ENCODE peak calls at places on chromosomes 6 and 20, in five cellular contexts. One of them, this sample, is unnamed.

GRCh38 chr6:135647521-135647920 is 150.0 kb upstream of the AHI1 start:
- DNase-seq in epithelial cell of esophagus: no peak
- DNase-seq in dorsolateral prefrontal cortex: no peak
- DNase-seq in thoracic aorta: no peak
- DNase-seq in HCT116: no peak
- DNase-seq in this sample: no peak

GRCh38 chr20:50689864-50690263 is 1.5 kb downstream of the RIPOR3 start:
- DNase-seq in dorsolateral prefrontal cortex: no peak
- DNase-seq in epithelial cell of esophagus: no peak
- DNase-seq in thoracic aorta: no peak
- DNase-seq in HCT116: no peak
- DNase-seq in this sample: peak

GRCh38 chr6:157314705-157315321 is 8.5 kb downstream of the TMEM242 start:
- DNase-seq in HCT116: peak
- DNase-seq in thoracic aorta: no peak
- DNase-seq in dorsolateral prefrontal cortex: no peak
- DNase-seq in epithelial cell of esophagus: peak
- DNase-seq in this sample: peak

GRCh38 chr20:36720510-36720909 is 25.4 kb downstream of the NDRG3 start:
- DNase-seq in HCT116: no peak
- DNase-seq in epithelial cell of esophagus: no peak
- DNase-seq in dorsolateral prefrontal cortex: no peak
- DNase-seq in thoracic aorta: no peak
- DNase-seq in this sample: peak

GRCh38 chr6:7201732-7202541 is 94.2 kb downstream of the RREB1 start:
- DNase-seq in dorsolateral prefrontal cortex: peak
- DNase-seq in thoracic aorta: no peak
- DNase-seq in HCT116: no peak
- DNase-seq in epithelial cell of esophagus: peak
- DNase-seq in this sample: no peak

GRCh38 chr6:11525468-11526155 is 11.9 kb upstream of the TMEM170B start:
- DNase-seq in thoracic aorta: no peak
- DNase-seq in dorsolateral prefrontal cortex: no peak
- DNase-seq in epithelial cell of esophagus: peak
- DNase-seq in HCT116: no peak
- DNase-seq in this sample: peak

GRCh38 chr6:132005177-132005576 is 54.0 kb upstream of the CCN2 start:
- DNase-seq in thoracic aorta: no peak
- DNase-seq in epithelial cell of esophagus: no peak
- DNase-seq in HCT116: no peak
- DNase-seq in dorsolateral prefrontal cortex: no peak
- DNase-seq in this sample: no peak

GRCh38 chr6:12163149-12163548 is 127.0 kb upstream of the EDN1 start:
- DNase-seq in thoracic aorta: no peak
- DNase-seq in epithelial cell of esophagus: no peak
- DNase-seq in dorsolateral prefrontal cortex: no peak
- DNase-seq in HCT116: no peak
- DNase-seq in this sample: peak

GRCh38 chr6:137656735-137657134 is 162.5 kb upstream of the OLIG3 start:
- DNase-seq in dorsolateral prefrontal cortex: no peak
- DNase-seq in HCT116: no peak
- DNase-seq in thoracic aorta: no peak
- DNase-seq in epithelial cell of esophagus: no peak
- DNase-seq in this sample: no peak

GRCh38 chr6:102485480-102485879 is 1092.0 kb downstream of the GRIK2 start:
- DNase-seq in epithelial cell of esophagus: no peak
- DNase-seq in thoracic aorta: no peak
- DNase-seq in dorsolateral prefrontal cortex: no peak
- DNase-seq in HCT116: no peak
- DNase-seq in this sample: no peak

GRCh38 chr6:45617441-45617840 is 239.7 kb upstream of the SUPT3H start:
- DNase-seq in HCT116: no peak
- DNase-seq in dorsolateral prefrontal cortex: no peak
- DNase-seq in thoracic aorta: no peak
- DNase-seq in epithelial cell of esophagus: peak
- DNase-seq in this sample: peak

GRCh38 chr6:30091577-30092381 is 16.2 kb upstream of the RNF39 start:
- DNase-seq in epithelial cell of esophagus: peak
- DNase-seq in HCT116: peak
- DNase-seq in thoracic aorta: no peak
- DNase-seq in dorsolateral prefrontal cortex: no peak
- DNase-seq in this sample: peak

GRCh38 chr20:36035720-36036119 is 67.3 kb downstream of the CNBD2 start:
- DNase-seq in epithelial cell of esophagus: peak
- DNase-seq in dorsolateral prefrontal cortex: no peak
- DNase-seq in HCT116: no peak
- DNase-seq in thoracic aorta: no peak
- DNase-seq in this sample: no peak

GRCh38 chr6:34331361-34332050 is 61.0 kb downstream of the NUDT3 start:
- DNase-seq in HCT116: no peak
- DNase-seq in dorsolateral prefrontal cortex: no peak
- DNase-seq in epithelial cell of esophagus: no peak
- DNase-seq in thoracic aorta: no peak
- DNase-seq in this sample: peak

GRCh38 chr6:34338377-34338776 is 54.1 kb downstream of the NUDT3 start:
- DNase-seq in HCT116: no peak
- DNase-seq in thoracic aorta: no peak
- DNase-seq in dorsolateral prefrontal cortex: no peak
- DNase-seq in epithelial cell of esophagus: no peak
- DNase-seq in this sample: no peak

GRCh38 chr6:34333858-34334257 is 58.6 kb downstream of the NUDT3 start:
- DNase-seq in thoracic aorta: no peak
- DNase-seq in HCT116: no peak
- DNase-seq in epithelial cell of esophagus: no peak
- DNase-seq in dorsolateral prefrontal cortex: no peak
- DNase-seq in this sample: no peak

GRCh38 chr6:34334796-34335416 is 57.6 kb downstream of the NUDT3 start:
- DNase-seq in thoracic aorta: no peak
- DNase-seq in HCT116: no peak
- DNase-seq in epithelial cell of esophagus: no peak
- DNase-seq in dorsolateral prefrontal cortex: no peak
- DNase-seq in this sample: peak

DNA sequence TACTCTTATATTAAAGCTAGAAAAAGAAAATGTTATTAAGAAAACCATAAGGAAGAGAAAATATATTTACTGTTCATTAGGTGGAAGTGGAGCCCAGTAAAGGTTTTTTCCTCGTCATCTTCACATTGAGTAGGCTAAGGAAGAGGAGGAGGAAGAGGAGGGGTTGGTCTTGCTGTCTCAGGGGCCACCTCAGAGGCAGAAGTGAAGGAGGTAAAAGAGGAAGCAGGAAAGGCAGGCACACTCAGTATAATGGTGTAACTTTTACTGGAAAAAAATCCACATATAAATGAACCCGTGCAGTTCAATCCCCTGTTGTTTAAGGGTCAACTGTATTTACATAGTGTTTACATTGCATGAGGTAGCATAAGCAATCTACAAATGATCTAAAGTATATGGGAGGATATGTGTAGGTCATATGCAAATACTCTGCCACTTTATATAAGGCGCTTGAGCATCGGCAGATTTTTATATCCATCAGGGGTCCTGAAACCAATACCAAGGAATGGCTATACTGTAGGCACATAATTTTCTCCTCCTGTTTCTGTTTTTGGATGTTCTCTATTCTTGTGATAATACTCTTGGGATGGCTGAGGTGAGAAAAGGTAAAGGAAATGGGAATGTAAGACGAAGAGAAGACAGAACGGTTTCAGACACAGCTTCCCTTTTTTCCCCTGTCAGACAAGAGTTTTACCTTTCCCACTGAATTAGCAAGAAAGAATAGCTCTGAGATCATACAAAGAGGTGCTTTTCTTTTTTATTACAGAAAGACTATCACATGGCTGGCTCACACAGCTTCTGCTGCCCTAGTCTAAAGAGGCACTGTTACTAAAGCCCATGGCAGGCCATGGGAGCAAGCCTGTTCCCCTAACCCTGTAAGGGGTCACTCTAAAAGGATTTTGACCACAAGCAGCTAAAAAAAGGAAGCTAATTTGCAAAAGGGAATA is 59.9 kb downstream of the NUDT3 start:
- DNase-seq in thoracic aorta: no peak
- DNase-seq in epithelial cell of esophagus: no peak
- DNase-seq in dorsolateral prefrontal cortex: no peak
- DNase-seq in HCT116: no peak
- DNase-seq in this sample: no peak
- H3K4me3 ChIP-seq in thoracic aorta: no peak
- H3K4me3 ChIP-seq in epithelial cell of esophagus: no peak
- H3K4me3 ChIP-seq in dorsolateral prefrontal cortex: no peak
- H3K4me3 ChIP-seq in HCT116: no peak
- H3K4me3 ChIP-seq in this sample: no peak

DNA sequence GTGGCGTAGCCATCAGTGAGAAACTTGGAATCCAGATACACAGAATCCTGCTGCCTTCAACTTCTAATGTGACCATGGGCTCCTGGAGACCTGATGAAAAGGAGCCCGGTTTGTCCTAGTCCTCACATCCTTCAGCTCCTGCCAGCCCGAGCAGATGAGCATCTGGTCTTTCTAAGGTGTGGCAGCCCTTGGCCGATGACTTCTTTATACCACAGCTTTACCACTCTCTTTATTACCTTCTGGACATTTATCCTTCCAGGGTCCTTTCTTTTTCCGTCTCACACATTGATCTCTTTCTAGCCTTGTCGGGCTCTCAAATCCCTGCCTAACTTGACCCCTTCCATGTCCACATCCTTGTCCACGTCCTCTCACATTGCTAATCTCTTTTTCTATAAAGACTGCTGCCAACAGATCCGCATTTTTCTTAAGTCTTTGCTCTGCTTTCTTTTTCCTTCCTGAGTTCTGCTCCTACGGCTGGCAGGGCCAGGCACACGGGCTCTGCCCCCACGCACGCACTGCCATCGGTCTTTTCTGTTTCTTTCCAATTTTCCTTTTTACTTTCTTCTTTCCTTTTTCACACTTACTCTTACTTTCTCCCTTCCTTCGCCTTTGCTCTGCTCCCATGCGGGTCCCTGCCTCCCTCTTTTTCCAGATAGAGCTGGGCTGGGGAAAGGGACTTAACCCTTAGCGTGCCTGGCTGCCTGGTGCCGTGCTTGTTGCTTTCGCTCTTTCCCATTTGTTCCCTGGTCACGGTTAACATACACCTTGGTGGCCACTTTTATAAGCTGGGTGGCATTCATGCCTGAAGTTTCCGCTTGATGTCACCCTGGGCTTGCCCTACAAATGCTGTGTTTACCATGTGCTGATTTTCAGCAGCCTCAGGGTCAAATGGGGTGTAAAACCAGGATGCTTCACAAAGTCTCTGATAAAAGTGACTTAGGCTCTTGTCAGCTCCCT is 9.4 kb upstream of the GMPR start:
- DNase-seq in HCT116: no peak
- DNase-seq in dorsolateral prefrontal cortex: no peak
- DNase-seq in epithelial cell of esophagus: no peak
- DNase-seq in thoracic aorta: no peak
- DNase-seq in this sample: no peak
- TF ChIP-seq CTCF in HCT116: no peak
- TF ChIP-seq CTCF in dorsolateral prefrontal cortex: no peak
- TF ChIP-seq CTCF in epithelial cell of esophagus: no peak
- TF ChIP-seq CTCF in thoracic aorta: no peak
- TF ChIP-seq CTCF in this sample: no peak

DNA sequence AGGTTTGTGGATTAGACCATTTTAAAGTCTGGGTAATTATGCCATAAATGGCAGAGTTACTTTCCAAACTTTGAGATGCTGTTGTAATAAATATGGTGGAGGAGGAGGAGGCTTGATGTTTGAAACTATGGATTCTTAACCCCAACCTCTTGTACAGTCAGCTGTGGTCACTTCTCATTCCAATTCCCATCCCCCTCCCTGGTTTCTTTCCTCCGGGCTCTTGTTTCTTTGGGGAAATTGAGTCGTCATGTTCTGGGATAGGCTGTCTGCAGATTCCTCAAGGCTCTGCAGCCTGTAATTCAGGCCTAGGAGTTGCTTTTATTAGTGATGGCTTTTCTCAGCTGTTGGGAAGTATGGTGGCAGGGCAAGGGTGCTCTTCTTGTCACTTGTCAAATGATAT is 2.5 kb downstream of the PTK7 start:
- DNase-seq in thoracic aorta: no peak
- DNase-seq in epithelial cell of esophagus: no peak
- DNase-seq in dorsolateral prefrontal cortex: no peak
- DNase-seq in HCT116: no peak
- DNase-seq in this sample: peak
- H3K4me3 ChIP-seq in thoracic aorta: no peak
- H3K4me3 ChIP-seq in epithelial cell of esophagus: no peak
- H3K4me3 ChIP-seq in dorsolateral prefrontal cortex: no peak
- H3K4me3 ChIP-seq in HCT116: no peak
- H3K4me3 ChIP-seq in this sample: peak

GRCh38 chr6:165231177-165231576 is 78.2 kb downstream of the C6orf118 start:
- DNase-seq in HCT116: no peak
- DNase-seq in dorsolateral prefrontal cortex: no peak
- DNase-seq in thoracic aorta: no peak
- DNase-seq in epithelial cell of esophagus: no peak
- DNase-seq in this sample: no peak
- TF ChIP-seq CTCF in HCT116: no peak
- TF ChIP-seq CTCF in dorsolateral prefrontal cortex: no peak
- TF ChIP-seq CTCF in thoracic aorta: no peak
- TF ChIP-seq CTCF in epithelial cell of esophagus: no peak
- TF ChIP-seq CTCF in this sample: no peak

DNA sequence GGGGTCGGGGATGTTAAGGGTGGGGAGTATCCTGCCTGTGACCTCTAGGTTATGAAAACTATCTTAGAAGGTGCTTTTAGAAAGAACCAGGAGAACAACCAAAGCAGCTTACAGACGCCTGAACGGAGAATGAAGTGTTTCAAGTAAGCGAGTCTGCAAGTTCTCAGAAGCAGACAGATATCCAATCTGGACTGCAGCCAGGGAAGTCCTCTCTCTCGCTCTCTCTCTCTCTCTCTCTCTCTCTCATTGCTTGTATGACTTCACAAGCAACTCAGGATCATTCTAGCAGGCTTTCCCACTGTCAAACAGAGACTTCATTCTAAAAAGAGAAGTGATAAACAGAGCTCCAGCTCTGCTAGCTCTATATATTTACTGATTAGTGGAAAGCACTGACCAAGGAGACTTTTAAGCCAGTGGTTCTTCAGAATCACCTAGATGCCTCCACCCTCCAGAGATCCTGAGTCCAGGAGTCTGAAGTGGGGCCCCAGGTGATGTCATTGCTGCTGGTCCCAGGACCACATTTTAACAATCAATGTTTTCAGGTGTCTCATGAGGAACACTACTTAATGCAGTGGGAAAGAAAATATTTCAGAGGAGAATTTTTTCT is 6.0 kb downstream of the TCF21 start:
- DNase-seq in HCT116: no peak
- DNase-seq in epithelial cell of esophagus: no peak
- DNase-seq in thoracic aorta: no peak
- DNase-seq in dorsolateral prefrontal cortex: no peak
- DNase-seq in this sample: peak
- H3K4me3 ChIP-seq in HCT116: no peak
- H3K4me3 ChIP-seq in epithelial cell of esophagus: no peak
- H3K4me3 ChIP-seq in thoracic aorta: no peak
- H3K4me3 ChIP-seq in dorsolateral prefrontal cortex: no peak
- H3K4me3 ChIP-seq in this sample: no peak

DNA sequence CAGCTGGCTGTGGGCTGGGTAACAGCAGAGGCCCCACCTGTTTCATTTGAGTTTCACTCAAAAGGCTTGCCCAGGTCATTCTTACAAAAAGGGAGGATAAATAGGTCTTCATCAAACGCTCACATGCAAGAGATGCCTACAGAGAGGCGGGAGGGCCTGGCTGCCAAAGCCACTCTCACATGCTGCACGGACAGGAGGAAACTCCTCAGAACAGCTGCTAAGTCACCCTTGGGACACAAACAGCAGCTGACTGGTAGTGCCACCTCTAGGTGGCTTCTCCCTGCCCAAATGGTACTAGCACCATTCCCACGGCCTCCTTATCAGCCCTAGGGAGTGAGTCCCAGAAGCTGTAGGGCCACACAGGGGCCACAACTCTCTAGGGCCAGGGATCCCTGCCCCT is 23.8 kb downstream of the SLC22A23 start:
- DNase-seq in HCT116: no peak
- DNase-seq in thoracic aorta: no peak
- DNase-seq in epithelial cell of esophagus: no peak
- DNase-seq in dorsolateral prefrontal cortex: no peak
- DNase-seq in this sample: no peak
- TF ChIP-seq CTCF in HCT116: peak
- TF ChIP-seq CTCF in thoracic aorta: no peak
- TF ChIP-seq CTCF in epithelial cell of esophagus: peak
- TF ChIP-seq CTCF in dorsolateral prefrontal cortex: peak
- TF ChIP-seq CTCF in this sample: no peak

This sample was measured in choroid plexus epithelial cell.